ENCODE peak calls at places on chromosome 5, in five cellular contexts. A is HFFc6, J is EL, H is fibroblast of the aortic adventitia, T is NCI-H1417. N is an unnamed sample.
A peak's percentile ranks its signal among the peaks of the same experiment; 100 is the strongest.

GRCh38 chr5:1637639-1638481 is 114.1 kb upstream of the LPCAT1 start:
- DNase-seq in A (no peak), J (no peak), H (no peak), T (no peak), N (peak; percentile 63)

GRCh38 chr5:150017606-150018005 is 17.1 kb downstream of the HMGXB3 start:
- DNase-seq in A (peak; percentile 69), J (peak; percentile 71), H (peak; percentile 65), T (no peak), N (no peak)

GRCh38 chr5:138686668-138687067 is 66.6 kb upstream of the CTNNA1 start:
- DNase-seq in A (peak; percentile 19), J (peak; percentile 65), H (no peak), T (no peak), N (no peak)

GRCh38 chr5:107500840-107501239 is 169.9 kb downstream of the EFNA5 start:
- DNase-seq in A (no peak), J (no peak), H (no peak), T (no peak), N (no peak)

GRCh38 chr5:33401482-33402390 is 39.0 kb upstream of the TARS1 start:
- DNase-seq in A (peak; percentile 79), J (peak; percentile 84), H (peak; percentile 89), T (no peak), N (no peak)

GRCh38 chr5:141681695-141682641 is at the start of gene ARAP3:
- DNase-seq in A (peak; percentile 72), J (peak; percentile 86), H (peak; percentile 80), T (no peak), N (peak; percentile 90)

GRCh38 chr5:81151546-81151945 is 81.6 kb upstream of the CKMT2 start:
- DNase-seq in A (peak; percentile 39), J (peak; percentile 60), H (peak; percentile 31), T (no peak), N (no peak)

GRCh38 chr5:130164966-130165365 is 260.7 kb downstream of the CHSY3 start:
- DNase-seq in A (no peak), J (no peak), H (peak; percentile 25), T (no peak), N (no peak)

GRCh38 chr5:87872986-87873385 is 395.7 kb downstream of the TMEM161B start:
- DNase-seq in A (no peak), J (no peak), H (no peak), T (peak; percentile 30), N (no peak)

GRCh38 chr5:122723606-122724352 is 51.1 kb upstream of the SNX2 start:
- DNase-seq in A (peak; percentile 73), J (peak; percentile 67), H (peak; percentile 92), T (no peak), N (no peak)

GRCh38 chr5:103290846-103291245 is 32.3 kb downstream of the MACIR start:
- DNase-seq in A (no peak), J (no peak), H (no peak), T (no peak), N (no peak)

GRCh38 chr5:126138475-126139005 is 284.7 kb upstream of the GRAMD2B start:
- DNase-seq in A (peak; percentile 38), J (peak; percentile 68), H (peak; percentile 34), T (peak; percentile 65), N (no peak)

GRCh38 chr5:60209146-60209840 is 315.8 kb upstream of the PDE4D start:
- DNase-seq in A (no peak), J (no peak), H (no peak), T (no peak), N (no peak)

GRCh38 chr5:159206818-159207217 is 2.5 kb downstream of the RNF145 start:
- DNase-seq in A (no peak), J (no peak), H (no peak), T (no peak), N (no peak)

GRCh38 chr5:179558912-179559279 is 8.5 kb downstream of the RUFY1 start:
- DNase-seq in A (no peak), J (peak; percentile 36), H (peak; percentile 16), T (peak; percentile 50), N (peak; percentile 38)

GRCh38 chr5:180332051-180332517 is 21.1 kb downstream of the GFPT2 start:
- DNase-seq in A (no peak), J (no peak), H (peak; percentile 71), T (no peak), N (no peak)

GRCh38 chr5:95178046-95178651 is 106.7 kb downstream of the MCTP1 start:
- DNase-seq in A (no peak), J (peak; percentile 27), H (peak; percentile 24), T (peak; percentile 63), N (no peak)

GRCh38 chr5:64295100-64295499 is 129.5 kb downstream of the RNF180 start:
- DNase-seq in A (no peak), J (no peak), H (no peak), T (peak; percentile 86), N (no peak)

GRCh38 chr5:91957671-91958070 is 574.6 kb upstream of the ARRDC3 start:
- DNase-seq in A (no peak), J (peak; percentile 19), H (peak; percentile 46), T (no peak), N (no peak)

GRCh38 chr5:172049226-172049796 is 42.9 kb upstream of the FBXW11 start:
- DNase-seq in A (no peak), J (no peak), H (no peak), T (no peak), N (no peak)

GRCh38 chr5:115379622-115380344 is 83.3 kb upstream of the CCDC112 start:
- DNase-seq in A (no peak), J (peak; percentile 31), H (no peak), T (no peak), N (no peak)

GRCh38 chr5:169071-169727 is 22.1 kb upstream of the LRRC14B start:
- DNase-seq in A (peak; percentile 97), J (peak; percentile 99), H (peak; percentile 18), T (no peak), N (peak; percentile 75)

GRCh38 chr5:26232706-26233105 is 805.7 kb downstream of the CDH9 start:
- DNase-seq in A (no peak), J (no peak), H (no peak), T (no peak), N (no peak)

GRCh38 chr5:95667219-95667618 is 15.6 kb downstream of the SPATA9 start:
- DNase-seq in A (no peak), J (no peak), H (no peak), T (no peak), N (no peak)

GRCh38 chr5:141855265-141856029 is 22.8 kb downstream of the PCDH1 start:
- DNase-seq in A (no peak), J (no peak), H (no peak), T (peak; percentile 39), N (no peak)

N was measured in left lung.